ENCODE peak calls at places on chromosomes 1 and 21, in five cellular contexts. G, D, C, V and N are unnamed samples.

GRCh38 chr1:221458430-221459156 is 283.3 kb downstream of the DUSP10 start:
- DNase-seq in G (no peak), D (peak; percentile 55), C (peak; percentile 86), V (no peak), N (no peak)

GRCh38 chr1:157363660-157364140 is 188.6 kb downstream of the FCRL5 start:
- DNase-seq in G (no peak), D (peak; percentile 59), C (peak; percentile 47), V (no peak), N (peak; percentile 59)

GRCh38 chr21:23853796-23854379 is 1753.4 kb downstream of the MRPL39 start:
- DNase-seq in G (no peak), D (no peak), C (no peak), V (no peak), N (no peak)

GRCh38 chr1:173329747-173330146 is 122.6 kb upstream of the TNFSF4 start:
- DNase-seq in G (no peak), D (no peak), C (no peak), V (no peak), N (no peak)

GRCh38 chr1:152003846-152004442 is 10.3 kb upstream of the S100A10 start:
- DNase-seq in G (no peak), D (no peak), C (peak; percentile 16), V (no peak), N (no peak)

GRCh38 chr1:172746091-172746949 is 87.4 kb downstream of the FASLG start:
- DNase-seq in G (no peak), D (peak; percentile 81), C (peak; percentile 99), V (no peak), N (no peak)

GRCh38 chr1:9892563-9893528 is 17.2 kb downstream of the CTNNBIP1 start:
- DNase-seq in G (no peak), D (peak; percentile 62), C (peak; percentile 85), V (peak; percentile 48), N (peak; percentile 38)

GRCh38 chr1:206803221-206803730 is 31.0 kb upstream of the IL10 start:
- DNase-seq in G (no peak), D (no peak), C (no peak), V (no peak), N (no peak)

GRCh38 chr1:12555411-12556367 is 62.3 kb downstream of the DHRS3 start:
- DNase-seq in G (no peak), D (no peak), C (no peak), V (peak; percentile 46), N (no peak)

GRCh38 chr1:151693057-151693651 is 23.4 kb downstream of the CELF3 start:
- DNase-seq in G (no peak), D (peak; percentile 58), C (peak; percentile 45), V (no peak), N (peak; percentile 32)

GRCh38 chr1:28887418-28887834 is 26.9 kb upstream of the EPB41 start:
- DNase-seq in G (no peak), D (no peak), C (no peak), V (peak; percentile 66), N (peak; percentile 74)